ENCODE peak calls at places on chromosome 15, in ten cellular contexts. Y, V, G, E, D, O, I, Q, W and C are unnamed samples.

GRCh38 chr15:99992611-99993231 is 259.5 kb upstream of the LYSMD4 start:
- DNase-seq in Y (no peak), V (no peak), G (peak), E (no peak), D (peak), O (no peak), I (no peak), Q (no peak), W (peak), C (no peak)

GRCh38 chr15:97168704-97169475 is 791.6 kb upstream of the ARRDC4 start:
- DNase-seq in Y (peak), V (no peak), G (no peak), E (no peak), D (no peak), O (no peak), I (no peak), Q (no peak), W (no peak), C (no peak)

GRCh38 chr15:87207945-87208580 is 1048.5 kb downstream of the NTRK3 start:
- DNase-seq in Y (peak), V (no peak), G (no peak), E (no peak), D (no peak), O (no peak), I (no peak), Q (no peak), W (no peak), C (no peak)

GRCh38 chr15:69782809-69783208 is 314.9 kb downstream of the TLE3 start:
- DNase-seq in Y (no peak), V (no peak), G (no peak), E (no peak), D (no peak), O (no peak), I (no peak), Q (no peak), W (no peak), C (no peak)

GRCh38 chr15:96331942-96332853 is 1.7 kb downstream of the NR2F2 start:
- DNase-seq in Y (peak), V (no peak), G (peak), E (peak), D (no peak), O (peak), I (no peak), Q (no peak), W (no peak), C (peak)

GRCh38 chr15:85005319-85005718 is 23.7 kb downstream of the PDE8A start:
- DNase-seq in Y (no peak), V (no peak), G (no peak), E (no peak), D (no peak), O (peak), I (no peak), Q (no peak), W (no peak), C (no peak)

GRCh38 chr15:22881739-22882440 is 43.4 kb downstream of the NIPA2 start:
- DNase-seq in Y (no peak), V (no peak), G (no peak), E (no peak), D (no peak), O (no peak), I (no peak), Q (no peak), W (no peak), C (no peak)

GRCh38 chr15:48978638-48979037 is 14.9 kb upstream of the SHC4 start:
- DNase-seq in Y (no peak), V (no peak), G (no peak), E (no peak), D (no peak), O (no peak), I (no peak), Q (no peak), W (no peak), C (no peak)

GRCh38 chr15:69467636-69468035 is 15.0 kb downstream of the RPLP1 start:
- DNase-seq in Y (no peak), V (no peak), G (no peak), E (no peak), D (peak), O (no peak), I (no peak), Q (no peak), W (peak), C (peak)

GRCh38 chr15:88897142-88897455 is 1.8 kb upstream of the HAPLN3 start:
- DNase-seq in Y (no peak), V (no peak), G (no peak), E (no peak), D (no peak), O (no peak), I (no peak), Q (no peak), W (no peak), C (no peak)

GRCh38 chr15:73034213-73034612 is 18.1 kb upstream of the NEO1 start:
- DNase-seq in Y (no peak), V (no peak), G (no peak), E (no peak), D (no peak), O (no peak), I (no peak), Q (no peak), W (no peak), C (no peak)

GRCh38 chr15:92808611-92809063 is 91.5 kb upstream of the CHD2 start:
- DNase-seq in Y (peak), V (peak), G (peak), E (peak), D (no peak), O (peak), I (no peak), Q (no peak), W (peak), C (no peak)